ENCODE peak calls at places on chromosomes 3 and 15, in five cellular contexts. R is testis, M is endothelial cell of umbilical vein, X is SK-N-SH, A is A549. J is an unnamed sample. For H3K4me1, the result is how much of the 10 kb centered on the place peaks cover.

GRCh38 chr3:192038726-192039125 is 577.8 kb downstream of the PYDC2 start:
- DNase-seq in R (no peak), M (no peak), X (no peak), A (peak), J (no peak)

GRCh38 chr15:49137861-49138260 is 17.5 kb downstream of the COPS2 start:
- DNase-seq in R (no peak), M (peak), X (no peak), A (no peak), J (no peak)

GRCh38 chr15:71747128-71748083 is 62.9 kb upstream of the NR2E3 start:
- DNase-seq in R (no peak), M (peak), X (no peak), A (peak), J (no peak)

GRCh38 chr3:13379191-13379830 is 40.8 kb downstream of the NUP210 start:
- DNase-seq in R (peak), M (no peak), X (no peak), A (no peak), J (no peak)

GRCh38 chr3:39383913-39384664 is 919 bp downstream of the SLC25A38 start:
- DNase-seq in R (peak), M (peak), X (peak), A (peak), J (peak)

GRCh38 chr15:61537337-61537736 is 308.2 kb upstream of the RORA start:
- DNase-seq in R (no peak), M (no peak), X (no peak), A (no peak), J (no peak)

GRCh38 chr3:12442654-12443501 is 41.4 kb upstream of the TSEN2 start:
- DNase-seq in R (no peak), M (no peak), X (no peak), A (no peak), J (no peak)

GRCh38 chr15:78083186-78083585 is 5.7 kb upstream of the TBC1D2B start:
- DNase-seq in R (no peak), M (no peak), X (no peak), A (no peak), J (no peak)

GRCh38 chr3:178397836-178398235 is 138.4 kb upstream of the KCNMB2 start:
- DNase-seq in R (no peak), M (no peak), X (no peak), A (no peak), J (no peak)

GRCh38 chr3:157460253-157460652 is 23.6 kb downstream of the PTX3 start:
- DNase-seq in R (no peak), M (peak), X (no peak), A (no peak), J (no peak)

GRCh38 chr3:46276497-46277099 is 34.3 kb downstream of the CCR3 start:
- DNase-seq in R (peak), M (peak), X (peak), A (peak), J (peak)

GRCh38 chr3:150412599-150413069 is 4.5 kb downstream of the TSC22D2 start:
- DNase-seq in R (no peak), M (peak), X (no peak), A (peak), J (no peak)

GRCh38 chr15:99467861-99468460 is 97.8 kb upstream of the MEF2A start:
- DNase-seq in R (no peak), M (no peak), X (no peak), A (no peak), J (no peak)

GRCh38 chr3:140706360-140706759 is 28.5 kb downstream of the TRIM42 start:
- DNase-seq in R (no peak), M (no peak), X (no peak), A (no peak), J (no peak)

GRCh38 chr15:83436513-83437158 is 10.5 kb upstream of the SH3GL3 start:
- DNase-seq in R (no peak), M (peak), X (peak), A (peak), J (peak)

GRCh38 chr3:194312743-194313281 is 38.3 kb downstream of the CPN2 start:
- DNase-seq in R (peak), M (no peak), X (no peak), A (peak), J (peak)

GRCh38 chr3:131977363-131977762 is 57.5 kb downstream of the CPNE4 start:
- DNase-seq in R (no peak), M (no peak), X (no peak), A (no peak), J (no peak)

GRCh38 chr3:8371955-8372600 is 129.5 kb upstream of the LMCD1 start:
- DNase-seq in R (no peak), M (no peak), X (no peak), A (no peak), J (no peak)

GRCh38 chr15:57887825-57888224 is 177.7 kb downstream of the ALDH1A2 start:
- DNase-seq in R (no peak), M (no peak), X (no peak), A (no peak), J (no peak)

DNA sequence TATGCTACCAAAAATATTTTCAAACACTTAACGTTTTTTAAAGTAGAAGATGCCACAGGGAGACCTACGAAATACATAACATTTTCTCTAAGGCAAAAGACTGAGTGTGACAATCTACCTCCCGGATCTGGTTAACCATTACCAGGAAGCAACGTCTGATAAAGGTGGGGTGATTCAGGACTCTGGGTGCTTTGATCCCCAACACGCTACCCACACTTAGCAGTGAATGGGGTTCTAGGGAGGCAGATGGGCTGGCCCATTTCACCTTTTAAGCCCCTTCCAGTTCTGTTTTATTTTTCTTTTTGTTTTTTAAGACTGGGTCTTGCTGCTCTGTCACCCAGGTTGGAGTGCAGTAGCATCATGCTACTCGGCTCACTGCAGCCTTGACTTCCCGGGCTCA is 39.5 kb downstream of the EIF4E3 start:
- DNase-seq in R (no peak), M (no peak), X (no peak), A (no peak), J (no peak)
- H3K4me1 ChIP-seq in R (under half), M (under half), X (under half), A (under half), J (under half)

GRCh38 chr3:185712337-185712736 is 112.5 kb downstream of the IGF2BP2 start:
- DNase-seq in R (no peak), M (no peak), X (no peak), A (no peak), J (no peak)
- H3K4me1 ChIP-seq in R (under half), M (under half), X (under half), A (under half), J (under half)

GRCh38 chr15:67096536-67097294 is 31.3 kb downstream of the SMAD3 start:
- DNase-seq in R (no peak), M (no peak), X (no peak), A (no peak), J (no peak)
- H3K4me1 ChIP-seq in R (under half), M (under half), X (under half), A (half or more), J (under half)

DNA sequence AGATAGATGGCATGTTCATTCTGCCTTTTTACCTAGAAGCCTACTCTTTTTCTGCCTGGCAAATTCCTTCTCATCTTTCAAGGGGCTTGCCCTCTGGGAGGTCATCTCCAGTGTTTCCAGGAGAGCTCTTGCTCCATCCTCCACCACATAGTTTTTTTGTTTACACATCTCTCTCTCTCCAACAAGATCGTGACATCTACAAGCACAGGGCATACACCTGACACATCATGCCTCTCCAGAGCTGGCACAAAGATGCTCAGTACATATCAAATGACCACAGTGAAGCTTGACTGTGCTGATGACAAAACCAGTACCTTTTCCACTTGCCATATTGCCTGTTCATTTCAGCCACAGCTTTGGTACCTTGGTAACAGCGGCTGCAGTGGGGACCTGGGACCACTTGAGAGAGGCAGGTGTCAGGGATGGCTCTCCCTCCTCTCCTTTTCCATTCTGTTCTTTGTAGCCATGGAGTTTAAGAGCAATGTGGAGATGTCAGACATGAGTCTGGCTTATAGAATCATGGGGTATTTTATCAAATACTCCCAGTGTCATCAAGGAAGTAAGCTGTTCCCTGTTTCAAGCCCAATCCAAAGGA is 15.4 kb downstream of the ALPK3 start:
- DNase-seq in R (no peak), M (no peak), X (no peak), A (no peak), J (no peak)
- H3K4me1 ChIP-seq in R (under half), M (under half), X (under half), A (under half), J (under half)

GRCh38 chr3:129517516-129517915 is 10.9 kb upstream of the RHO start:
- DNase-seq in R (no peak), M (no peak), X (peak), A (no peak), J (no peak)
- H3K4me1 ChIP-seq in R (under half), M (under half), X (under half), A (under half), J (under half)

GRCh38 chr3:30614943-30615342 is 8.5 kb downstream of the TGFBR2 start:
- DNase-seq in R (no peak), M (peak), X (no peak), A (no peak), J (no peak)
- H3K4me1 ChIP-seq in R (under half), M (half or more), X (under half), A (half or more), J (under half)

J was measured in A673.